ENCODE peak calls at places on chromosomes 11 and 22, in four cellular contexts. R, Y, O and S are unnamed samples.

GRCh38 chr11:45285931-45286632 is at the start of gene SYT13:
- DNase-seq in R (peak), Y (no peak), O (no peak), S (no peak)

GRCh38 chr22:48968201-48968959 is 859.3 kb downstream of the BRD1 start:
- DNase-seq in R (no peak), Y (no peak), O (no peak), S (peak)

GRCh38 chr22:39171623-39172264 is 19.3 kb upstream of the CBX7 start:
- DNase-seq in R (no peak), Y (no peak), O (no peak), S (no peak)

GRCh38 chr11:100930185-100930778 is 199.3 kb downstream of the PGR start:
- DNase-seq in R (peak), Y (no peak), O (peak), S (peak)

GRCh38 chr11:67633758-67634365 is 4.1 kb upstream of the NUDT8 start:
- DNase-seq in R (no peak), Y (no peak), O (no peak), S (no peak)

GRCh38 chr22:47621253-47621652 is 858.8 kb downstream of the TBC1D22A start:
- DNase-seq in R (no peak), Y (no peak), O (no peak), S (no peak)

GRCh38 chr11:36292311-36292722 is 3.1 kb upstream of the COMMD9 start:
- DNase-seq in R (peak), Y (peak), O (peak), S (no peak)

GRCh38 chr11:121459413-121460041 is 6.8 kb upstream of the SORL1-AS1 start:
- DNase-seq in R (peak), Y (no peak), O (no peak), S (peak)

GRCh38 chr22:38347944-38348750 is 30.9 kb upstream of the CSNK1E start:
- DNase-seq in R (no peak), Y (no peak), O (no peak), S (no peak)

GRCh38 chr11:2209370-2209801 is 37.8 kb upstream of the TH start:
- DNase-seq in R (peak), Y (no peak), O (no peak), S (no peak)

GRCh38 chr22:25582946-25583345 is 18.5 kb downstream of the GRK3 start:
- DNase-seq in R (no peak), Y (no peak), O (no peak), S (peak)

GRCh38 chr11:23336961-23337360 is 476.7 kb upstream of the CCDC179 start:
- DNase-seq in R (no peak), Y (no peak), O (no peak), S (no peak)

GRCh38 chr11:6200975-6201374 is 2.0 kb downstream of the OR52W1 start:
- DNase-seq in R (no peak), Y (no peak), O (no peak), S (no peak)

GRCh38 chr11:15493921-15494630 is 379.4 kb downstream of the INSC start:
- DNase-seq in R (peak), Y (no peak), O (no peak), S (no peak)

GRCh38 chr11:113273720-113274119 is 40.7 kb upstream of the TTC12 start:
- DNase-seq in R (peak), Y (no peak), O (no peak), S (no peak)

GRCh38 chr22:48895831-48896765 is 931.6 kb downstream of the BRD1 start:
- DNase-seq in R (no peak), Y (no peak), O (no peak), S (no peak)

GRCh38 chr22:39297490-39298193 is 21.8 kb downstream of the RPL3 start:
- DNase-seq in R (no peak), Y (no peak), O (no peak), S (no peak)

GRCh38 chr11:35488117-35488516 is 37.3 kb downstream of the PAMR1 start:
- DNase-seq in R (no peak), Y (no peak), O (no peak), S (no peak)

GRCh38 chr11:128422576-128423370 is 164.6 kb downstream of the ETS1 start:
- DNase-seq in R (peak), Y (no peak), O (no peak), S (no peak)

GRCh38 chr11:13717331-13717730 is 48.9 kb downstream of the FAR1 start:
- DNase-seq in R (no peak), Y (no peak), O (peak), S (no peak)

GRCh38 chr22:27318516-27318915 is 483.0 kb downstream of the MN1 start:
- DNase-seq in R (no peak), Y (no peak), O (peak), S (no peak)

GRCh38 chr22:24304067-24304675 is 33.5 kb downstream of the SPECC1L start:
- DNase-seq in R (no peak), Y (no peak), O (no peak), S (no peak)

GRCh38 chr22:48982321-48982905 is 845.3 kb downstream of the BRD1 start:
- DNase-seq in R (no peak), Y (no peak), O (no peak), S (no peak)

GRCh38 chr22:37427128-37427710 is at the start of gene ELFN2:
- DNase-seq in R (peak), Y (no peak), O (no peak), S (no peak)

GRCh38 chr11:125367710-125368109 is 128.4 kb downstream of the FEZ1 start:
- DNase-seq in R (no peak), Y (no peak), O (no peak), S (no peak)

GRCh38 chr11:70913715-70914231 is 338.6 kb downstream of the SHANK2 start:
- DNase-seq in R (no peak), Y (no peak), O (no peak), S (no peak)

GRCh38 chr22:38454011-38454360 is 1.0 kb downstream of the KCNJ4 start:
- DNase-seq in R (no peak), Y (no peak), O (no peak), S (no peak)

GRCh38 chr11:61586792-61587430 is 6.0 kb upstream of the SYT7 start:
- DNase-seq in R (no peak), Y (no peak), O (no peak), S (peak)

GRCh38 chr22:47092896-47093311 is 330.5 kb downstream of the TBC1D22A start:
- DNase-seq in R (no peak), Y (no peak), O (peak), S (no peak)

GRCh38 chr22:28882878-28883656 is at the start of gene ZNRF3:
- DNase-seq in R (peak), Y (no peak), O (peak), S (peak)

DNA sequence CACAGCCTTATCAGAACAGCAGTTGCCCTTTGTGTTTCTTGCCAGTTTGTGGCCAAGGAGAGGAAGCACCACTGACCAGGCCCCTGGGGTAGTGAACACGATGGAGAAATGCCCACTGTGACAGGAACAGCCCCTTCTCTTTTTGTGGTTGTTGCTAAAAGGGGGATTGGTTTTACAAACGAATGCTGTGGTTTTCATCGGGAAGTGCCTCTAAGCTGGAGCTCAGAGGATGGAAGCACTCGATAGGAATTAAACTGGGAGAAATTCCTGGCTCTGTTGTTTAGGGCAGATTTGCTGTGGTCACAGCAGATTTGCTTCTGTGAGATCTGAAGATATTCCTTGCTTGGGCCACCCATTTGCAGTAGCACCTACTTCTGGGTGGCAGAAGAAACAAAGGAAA is 88.8 kb downstream of the ABTB2 start:
- DNase-seq in R (no peak), Y (no peak), O (no peak), S (no peak)
- TF ChIP-seq USF2 in R (no peak), Y (no peak), O (no peak), S (no peak)

GRCh38 chr22:19407649-19408606 is 23.6 kb downstream of the HIRA start:
- DNase-seq in R (peak), Y (no peak), O (peak), S (no peak)
- TF ChIP-seq SIN3A in R (no peak), Y (no peak), O (no peak), S (no peak)

GRCh38 chr22:50189184-50189848 is 3.6 kb downstream of the TRABD start:
- DNase-seq in R (no peak), Y (no peak), O (peak), S (no peak)
- TF ChIP-seq MXI1 in R (no peak), Y (no peak), O (no peak), S (no peak)

GRCh38 chr22:21937821-21938070 is 14.9 kb downstream of the PPM1F start:
- DNase-seq in R (no peak), Y (no peak), O (no peak), S (no peak)
- TF ChIP-seq USF2 in R (no peak), Y (no peak), O (no peak), S (no peak)

GRCh38 chr11:63905179-63905578 is 11.8 kb downstream of the RCOR2 start:
- DNase-seq in R (no peak), Y (no peak), O (no peak), S (no peak)
- TF ChIP-seq SIN3A in R (no peak), Y (no peak), O (no peak), S (no peak)

GRCh38 chr11:117771841-117772240 is 25.2 kb downstream of the DSCAML1 start:
- DNase-seq in R (peak), Y (no peak), O (no peak), S (no peak)

GRCh38 chr11:117772360-117772759 is 24.7 kb downstream of the DSCAML1 start:
- DNase-seq in R (peak), Y (no peak), O (no peak), S (no peak)

GRCh38 chr11:117769530-117769929 is 27.5 kb downstream of the DSCAML1 start:
- DNase-seq in R (no peak), Y (no peak), O (no peak), S (no peak)

GRCh38 chr11:117768506-117768905 is 28.5 kb downstream of the DSCAML1 start:
- DNase-seq in R (no peak), Y (no peak), O (no peak), S (no peak)

DNA sequence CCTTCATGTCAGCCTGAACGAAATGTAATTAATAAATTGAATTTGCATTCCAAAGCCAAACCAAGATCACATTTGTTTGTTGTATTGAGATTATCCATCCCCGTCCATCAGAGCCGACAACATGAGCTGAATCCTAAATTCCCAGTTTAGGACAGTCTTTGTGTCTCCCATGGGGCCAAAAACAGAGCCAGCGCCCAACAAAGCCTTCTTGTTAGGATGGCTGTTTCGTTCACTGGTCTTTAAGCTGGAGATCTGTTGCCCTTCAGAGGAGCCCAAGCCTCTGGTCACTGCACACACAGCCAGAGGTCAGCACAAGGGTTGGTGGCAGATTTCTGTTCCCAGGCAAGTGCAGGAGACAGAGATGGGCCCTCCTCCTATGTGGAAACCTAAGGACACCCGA is 25.8 kb downstream of the DSCAML1 start:
- DNase-seq in R (no peak), Y (no peak), O (no peak), S (no peak)
- TF ChIP-seq MXI1 in R (no peak), Y (no peak), O (no peak), S (no peak)